ENCODE peak calls at places on chromosomes 12 and 14, in five cellular contexts. M is T-helper 9 cell; K is activated CD4-positive, alpha-beta T cell treated with anti-CD3 and anti-CD28 coated beads for 48 hours; S is NCI-H146; D is neuronal stem cell. J is an unnamed sample.

GRCh38 chr12:101962486-101962885 is 85.1 kb downstream of the DRAM1 start:
- DNase-seq in M (no peak), K (no peak), S (no peak), D (no peak), J (no peak)

GRCh38 chr12:116184766-116185165 is 92.7 kb downstream of the MED13L start:
- DNase-seq in M (no peak), K (no peak), S (no peak), D (no peak), J (no peak)

GRCh38 chr14:105025429-105025828 is 4.5 kb upstream of the CDCA4 start:
- DNase-seq in M (no peak), K (no peak), S (no peak), D (no peak), J (no peak)

GRCh38 chr14:99278836-99279235 is 6.8 kb upstream of the BCL11B start:
- DNase-seq in M (no peak), K (no peak), S (no peak), D (no peak), J (no peak)

GRCh38 chr12:30964896-30965612 is 38.5 kb downstream of the TSPAN11 start:
- DNase-seq in M (no peak), K (no peak), S (no peak), D (no peak), J (no peak)

GRCh38 chr12:122981587-122982493 is 1.4 kb downstream of the ARL6IP4 start:
- DNase-seq in M (no peak), K (no peak), S (no peak), D (no peak), J (no peak)

GRCh38 chr12:40986031-40986430 is 202.1 kb upstream of the PDZRN4 start:
- DNase-seq in M (no peak), K (no peak), S (no peak), D (no peak), J (no peak)

GRCh38 chr12:108839011-108839889 is 18.1 kb downstream of the SSH1 start:
- DNase-seq in M (no peak), K (no peak), S (no peak), D (no peak), J (peak)

GRCh38 chr12:127964717-127965116 is 302.3 kb upstream of the TMEM132C start:
- DNase-seq in M (no peak), K (no peak), S (no peak), D (no peak), J (peak)

GRCh38 chr14:90585106-90585505 is 188.3 kb downstream of the CALM1 start:
- DNase-seq in M (no peak), K (no peak), S (no peak), D (no peak), J (no peak)

GRCh38 chr12:108595711-108596647 is 1.9 kb downstream of the TMEM119 start:
- DNase-seq in M (no peak), K (no peak), S (no peak), D (no peak), J (no peak)

GRCh38 chr14:42110167-42110566 is 503.5 kb downstream of the LRFN5 start:
- DNase-seq in M (no peak), K (no peak), S (peak), D (no peak), J (peak)

GRCh38 chr12:53190108-53190729 is 9.5 kb upstream of the CSAD start:
- DNase-seq in M (no peak), K (peak), S (peak), D (peak), J (peak)

GRCh38 chr12:48956279-48957140 is 777 bp downstream of the ARF3 start:
- DNase-seq in M (peak), K (peak), S (peak), D (peak), J (peak)

GRCh38 chr12:18468521-18469075 is 207.3 kb downstream of the PIK3C2G start:
- DNase-seq in M (no peak), K (no peak), S (no peak), D (no peak), J (no peak)

GRCh38 chr14:65229431-65230286 is 127.3 kb upstream of the MAX start:
- DNase-seq in M (peak), K (peak), S (peak), D (peak), J (peak)

GRCh38 chr14:96091149-96091693 is 52.1 kb downstream of the C14orf132 start:
- DNase-seq in M (no peak), K (no peak), S (no peak), D (no peak), J (peak)

GRCh38 chr14:22417914-22418313 is 171.1 kb downstream of the DAD1 start:
- DNase-seq in M (no peak), K (no peak), S (no peak), D (no peak), J (no peak)

GRCh38 chr12:95397566-95397965 is 76.4 kb upstream of the METAP2 start:
- DNase-seq in M (no peak), K (no peak), S (no peak), D (no peak), J (no peak)

GRCh38 chr12:12722351-12723146 is 5.4 kb downstream of the CDKN1B start:
- DNase-seq in M (no peak), K (no peak), S (no peak), D (no peak), J (peak)

GRCh38 chr14:61229475-61229888 is 51.7 kb downstream of the TMEM30B start:
- DNase-seq in M (no peak), K (no peak), S (peak), D (peak), J (no peak)

GRCh38 chr12:119354187-119354586 is 19.7 kb downstream of the CCDC60 start:
- DNase-seq in M (no peak), K (no peak), S (peak), D (no peak), J (no peak)

GRCh38 chr14:73758392-73759182 is 44.4 kb upstream of the PNMA1 start:
- DNase-seq in M (peak), K (peak), S (peak), D (no peak), J (peak)

GRCh38 chr12:43676183-43676813 is 82.3 kb downstream of the PUS7L start:
- DNase-seq in M (no peak), K (peak), S (peak), D (no peak), J (peak)

GRCh38 chr12:107472308-107472707 is 213.3 kb upstream of the PWP1 start:
- DNase-seq in M (no peak), K (no peak), S (no peak), D (no peak), J (no peak)

GRCh38 chr12:6919588-6919987 is 5.2 kb downstream of the ENO2 start:
- DNase-seq in M (no peak), K (no peak), S (no peak), D (no peak), J (no peak)

GRCh38 chr14:62179367-62180018 is 417.3 kb downstream of the SNAPC1 start:
- DNase-seq in M (no peak), K (peak), S (peak), D (peak), J (peak)

GRCh38 chr14:81269100-81269978 is 48.6 kb upstream of the GTF2A1 start:
- DNase-seq in M (no peak), K (no peak), S (peak), D (peak), J (peak)

GRCh38 chr12:31362115-31362758 is 36.3 kb upstream of the SINHCAF start:
- DNase-seq in M (no peak), K (peak), S (peak), D (peak), J (peak)

GRCh38 chr12:57881035-57881973 is 34.8 kb upstream of the CTDSP2 start:
- DNase-seq in M (no peak), K (no peak), S (no peak), D (no peak), J (no peak)

GRCh38 chr14:21168055-21168454 is 12.2 kb upstream of the OR5AU1 start:
- DNase-seq in M (no peak), K (no peak), S (no peak), D (no peak), J (no peak)

GRCh38 chr14:20848316-20848954 is 42.8 kb upstream of the RNASE3 start:
- DNase-seq in M (no peak), K (no peak), S (no peak), D (no peak), J (no peak)

GRCh38 chr12:128745772-128746689 is 77.7 kb downstream of the SLC15A4 start:
- DNase-seq in M (no peak), K (no peak), S (peak), D (no peak), J (no peak)

GRCh38 chr12:52945389-52946232 is 3.3 kb upstream of the KRT18 start:
- DNase-seq in M (no peak), K (no peak), S (no peak), D (no peak), J (no peak)

GRCh38 chr14:103113774-103114173 is 9.5 kb upstream of the TNFAIP2 start:
- DNase-seq in M (no peak), K (no peak), S (no peak), D (no peak), J (no peak)

GRCh38 chr14:92719890-92720323 is 28.5 kb downstream of the LGMN start:
- DNase-seq in M (no peak), K (no peak), S (no peak), D (no peak), J (peak)

GRCh38 chr12:51240971-51241370 is 2.3 kb downstream of the DAZAP2 start:
- DNase-seq in M (no peak), K (no peak), S (no peak), D (no peak), J (no peak)

GRCh38 chr14:61749867-61750266 is 12.4 kb upstream of the SNAPC1 start:
- DNase-seq in M (no peak), K (no peak), S (peak), D (no peak), J (peak)

J was measured in DMS53.